ENCODE peak calls at places on chromosomes 11 and 22, in ten cellular contexts. E, B, M, Z, H, A, O, K, X and N are unnamed samples.
A peak's percentile ranks its signal among the peaks of the same experiment; 100 is the strongest.

GRCh38 chr11:60912851-60913550 is 957 bp upstream of the TMEM109 start:
- DNase-seq in H (no peak), A (no peak), X (no peak), E (no peak), O (no peak), K (no peak), B (no peak), M (no peak), Z (no peak), N (no peak)

GRCh38 chr22:17606472-17606871 is 22.1 kb downstream of the ATP6V1E1 start:
- DNase-seq in Z (no peak), M (no peak), O (no peak), K (no peak), H (peak; percentile 74), B (no peak), A (peak; percentile 16), E (no peak), X (no peak), N (no peak)

GRCh38 chr22:17418890-17419324 is 49.6 kb downstream of the CECR2 start:
- DNase-seq in Z (no peak), X (no peak), O (no peak), B (no peak), H (peak; percentile 52), M (no peak), K (no peak), E (no peak), A (no peak), N (no peak)

GRCh38 chr11:112417339-112417738 is 156.7 kb upstream of the PLET1 start:
- DNase-seq in O (no peak), X (no peak), Z (no peak), M (no peak), A (no peak), H (no peak), E (no peak), B (no peak), K (no peak), N (no peak)

GRCh38 chr11:84930863-84931262 is 696.3 kb downstream of the DLG2 start:
- DNase-seq in M (no peak), K (no peak), B (no peak), Z (no peak), A (no peak), H (no peak), X (no peak), E (no peak), O (peak; percentile 69), N (no peak)

GRCh38 chr11:980438-981365 is 55.0 kb downstream of the AP2A2 start:
- DNase-seq in B (no peak), K (no peak), H (no peak), A (no peak), O (no peak), M (no peak), X (no peak), E (no peak), Z (no peak), N (no peak)

GRCh38 chr11:33674035-33674814 is 26.4 kb downstream of the C11orf91 start:
- DNase-seq in X (peak; percentile 63), M (no peak), B (no peak), O (no peak), Z (no peak), H (peak; percentile 32), A (peak; percentile 53), E (no peak), K (no peak), N (no peak)

GRCh38 chr11:43580735-43581369 is 99.7 kb upstream of the HSD17B12 start:
- DNase-seq in X (no peak), A (no peak), O (peak; percentile 38), B (peak; percentile 35), H (peak; percentile 10), E (no peak), M (no peak), Z (no peak), K (peak; percentile 39), N (no peak)

GRCh38 chr11:85810871-85811611 is at the start of gene SYTL2:
- DNase-seq in A (no peak), M (peak; percentile 90), Z (peak; percentile 48), H (peak; percentile 31), E (peak; percentile 56), O (peak; percentile 57), K (peak; percentile 81), X (peak; percentile 18), B (peak; percentile 43), N (peak; percentile 72)

GRCh38 chr11:64597671-64598101 is 6.7 kb downstream of the SLC22A12 start:
- DNase-seq in X (no peak), E (no peak), O (no peak), B (no peak), H (no peak), A (no peak), M (no peak), K (no peak), Z (no peak), N (no peak)

GRCh38 chr11:61453702-61454101 is 23.8 kb downstream of the SDHAF2 start:
- DNase-seq in H (no peak), X (no peak), B (no peak), E (no peak), O (no peak), M (no peak), Z (no peak), K (no peak), A (no peak), N (no peak)

GRCh38 chr22:46196268-46196667 is 45.9 kb downstream of the PPARA start:
- DNase-seq in H (no peak), M (no peak), Z (no peak), O (no peak), B (no peak), E (no peak), A (no peak), X (no peak), K (no peak), N (no peak)

GRCh38 chr11:45045692-45046471 is 95.2 kb upstream of the TP53I11 start:
- DNase-seq in O (peak; percentile 16), E (no peak), M (peak; percentile 69), Z (no peak), H (peak; percentile 71), B (no peak), K (no peak), A (no peak), X (peak; percentile 39), N (no peak)

GRCh38 chr11:6475936-6476335 is 2.2 kb upstream of the TRIM3 start:
- DNase-seq in K (no peak), X (no peak), Z (no peak), B (no peak), E (no peak), O (peak; percentile 43), A (no peak), M (no peak), H (no peak), N (peak; percentile 49)

GRCh38 chr22:32465661-32466060 is 1.4 kb upstream of the BPIFC start:
- DNase-seq in H (no peak), E (no peak), O (no peak), B (no peak), M (no peak), K (no peak), Z (no peak), X (no peak), A (no peak), N (no peak)

GRCh38 chr11:77776455-77776854 is 44.1 kb downstream of the RSF1 start:
- DNase-seq in Z (no peak), A (no peak), X (no peak), M (no peak), O (peak; percentile 49), K (no peak), B (no peak), E (no peak), H (peak; percentile 19), N (peak; percentile 8)

GRCh38 chr11:64720167-64720566 is 2.8 kb downstream of the NRXN2 start:
- DNase-seq in X (no peak), M (no peak), Z (no peak), H (no peak), O (no peak), B (no peak), K (no peak), A (no peak), E (no peak), N (no peak)

GRCh38 chr22:43002198-43002577 is 12.8 kb downstream of the PACSIN2 start:
- DNase-seq in O (no peak), B (no peak), X (peak; percentile 58), M (no peak), H (peak; percentile 73), Z (no peak), K (no peak), E (no peak), A (peak; percentile 66), N (no peak)

GRCh38 chr11:78138694-78139421 is 568 bp downstream of the ALG8 start:
- DNase-seq in A (no peak), B (peak; percentile 50), H (peak; percentile 29), K (peak; percentile 10), O (peak; percentile 56), M (peak; percentile 40), Z (no peak), X (peak; percentile 28), E (no peak), N (no peak)

GRCh38 chr22:27990451-27990840 is 71.4 kb upstream of the PITPNB start:
- DNase-seq in X (no peak), O (no peak), Z (no peak), B (no peak), K (no peak), H (no peak), A (no peak), E (no peak), M (no peak), N (no peak)

GRCh38 chr22:50184004-50184461 is 1.7 kb upstream of the TRABD start:
- DNase-seq in H (peak; percentile 81), B (no peak), O (no peak), E (no peak), K (peak; percentile 48), A (no peak), M (peak; percentile 59), Z (no peak), X (no peak), N (no peak)

GRCh38 chr11:9972917-9973504 is 309.1 kb downstream of the SWAP70 start:
- DNase-seq in H (peak; percentile 80), E (no peak), K (no peak), O (peak; percentile 71), X (peak; percentile 37), B (no peak), M (no peak), A (no peak), Z (no peak), N (no peak)

GRCh38 chr11:86069408-86070086 is 663 bp upstream of the PICALM start:
- DNase-seq in A (peak; percentile 87), O (peak; percentile 90), E (no peak), M (peak; percentile 73), Z (peak; percentile 29), B (no peak), K (no peak), X (peak; percentile 94), H (peak; percentile 94), N (no peak)

GRCh38 chr11:130775306-130776043 is 140.8 kb downstream of the SNX19 start:
- DNase-seq in H (peak; percentile 37), O (no peak), M (no peak), K (no peak), X (peak; percentile 58), Z (no peak), A (no peak), B (no peak), E (no peak), N (no peak)

GRCh38 chr11:78212586-78213371 is 24.1 kb downstream of the USP35 start:
- DNase-seq in K (no peak), E (no peak), X (no peak), O (no peak), B (no peak), H (peak; percentile 43), Z (no peak), A (no peak), M (no peak), N (no peak)

GRCh38 chr11:93099811-93100210 is 98.0 kb downstream of the SLC36A4 start:
- DNase-seq in O (no peak), H (peak; percentile 7), K (no peak), X (peak; percentile 32), E (no peak), M (no peak), A (peak; percentile 26), Z (no peak), B (no peak), N (no peak)

GRCh38 chr11:59767212-59767611 is 12.0 kb downstream of the STX3 start:
- DNase-seq in Z (no peak), O (peak; percentile 78), B (no peak), E (no peak), K (no peak), M (no peak), A (no peak), X (peak; percentile 32), H (no peak), N (no peak)

GRCh38 chr11:107591446-107592236 is 694 bp downstream of the ELMOD1 start:
- DNase-seq in M (no peak), Z (no peak), H (no peak), B (peak; percentile 50), E (peak; percentile 27), A (no peak), K (peak; percentile 61), O (peak; percentile 23), X (no peak), N (no peak)